ENCODE peak calls at places on chromosomes 4 and X, in seven cellular contexts. One of them, this sample, is unnamed.

GRCh38 chr4:56990109-56990508 is 11.4 kb downstream of the POLR2B start:
- DNase-seq in NB4: peak; percentile 66
- DNase-seq in NCI-H1694: no peak
- DNase-seq in GOT3: no peak
- DNase-seq in hepatocyte: no peak
- DNase-seq in mesothelial cell of epicardium: no peak
- DNase-seq in AG08396: no peak
- DNase-seq in this sample: no peak

GRCh38 chr4:135418353-135418752 is 1216.8 kb upstream of the PABPC4L start:
- DNase-seq in AG08396: no peak
- DNase-seq in GOT3: no peak
- DNase-seq in NCI-H1694: no peak
- DNase-seq in hepatocyte: no peak
- DNase-seq in NB4: peak; percentile 10
- DNase-seq in mesothelial cell of epicardium: no peak
- DNase-seq in this sample: peak; percentile 1

GRCh38 chr4:181998588-181998987 is 244.6 kb upstream of the TENM3 start:
- DNase-seq in NB4: no peak
- DNase-seq in AG08396: no peak
- DNase-seq in hepatocyte: no peak
- DNase-seq in mesothelial cell of epicardium: no peak
- DNase-seq in GOT3: no peak
- DNase-seq in NCI-H1694: no peak
- DNase-seq in this sample: no peak

GRCh38 chrX:23616361-23616760 is 50.9 kb upstream of the PRDX4 start:
- DNase-seq in mesothelial cell of epicardium: no peak
- DNase-seq in NB4: peak; percentile 29
- DNase-seq in GOT3: no peak
- DNase-seq in AG08396: peak; percentile 50
- DNase-seq in NCI-H1694: no peak
- DNase-seq in hepatocyte: peak; percentile 64
- DNase-seq in this sample: no peak

GRCh38 chr4:125735107-125735506 is 420.4 kb downstream of the FAT4 start:
- DNase-seq in NCI-H1694: no peak
- DNase-seq in NB4: no peak
- DNase-seq in hepatocyte: peak; percentile 61
- DNase-seq in AG08396: peak; percentile 59
- DNase-seq in GOT3: no peak
- DNase-seq in mesothelial cell of epicardium: peak; percentile 53
- DNase-seq in this sample: peak; percentile 22

GRCh38 chr4:16764622-16765021 is 133.8 kb downstream of the LDB2 start:
- DNase-seq in NCI-H1694: no peak
- DNase-seq in mesothelial cell of epicardium: no peak
- DNase-seq in AG08396: no peak
- DNase-seq in NB4: peak; percentile 10
- DNase-seq in hepatocyte: peak; percentile 28
- DNase-seq in GOT3: no peak
- DNase-seq in this sample: no peak

GRCh38 chr4:8177956-8178355 is 19.3 kb upstream of the ABLIM2 start:
- DNase-seq in NB4: no peak
- DNase-seq in mesothelial cell of epicardium: no peak
- DNase-seq in NCI-H1694: no peak
- DNase-seq in GOT3: no peak
- DNase-seq in hepatocyte: no peak
- DNase-seq in AG08396: no peak
- DNase-seq in this sample: no peak

GRCh38 chr4:147334478-147334877 is 146.4 kb upstream of the EDNRA start:
- DNase-seq in NCI-H1694: no peak
- DNase-seq in GOT3: no peak
- DNase-seq in AG08396: peak; percentile 12
- DNase-seq in hepatocyte: peak; percentile 15
- DNase-seq in NB4: no peak
- DNase-seq in mesothelial cell of epicardium: no peak
- DNase-seq in this sample: no peak

GRCh38 chr4:24912252-24913098 is at the start of gene CCDC149:
- DNase-seq in hepatocyte: peak; percentile 87
- DNase-seq in NB4: no peak
- DNase-seq in GOT3: peak; percentile 12
- DNase-seq in AG08396: peak; percentile 91
- DNase-seq in mesothelial cell of epicardium: peak; percentile 71
- DNase-seq in NCI-H1694: peak; percentile 41
- DNase-seq in this sample: no peak

GRCh38 chr4:153655928-153656327 is 28.2 kb upstream of the TLR2 start:
- DNase-seq in hepatocyte: no peak
- DNase-seq in NCI-H1694: no peak
- DNase-seq in AG08396: no peak
- DNase-seq in mesothelial cell of epicardium: no peak
- DNase-seq in NB4: peak; percentile 75
- DNase-seq in GOT3: no peak
- DNase-seq in this sample: no peak

GRCh38 chr4:23888421-23889319 is 1.2 kb downstream of the PPARGC1A start:
- DNase-seq in hepatocyte: peak; percentile 47
- DNase-seq in AG08396: peak; percentile 42
- DNase-seq in NB4: no peak
- DNase-seq in GOT3: peak; percentile 14
- DNase-seq in mesothelial cell of epicardium: no peak
- DNase-seq in NCI-H1694: no peak
- DNase-seq in this sample: peak; percentile 79

GRCh38 chr4:2390780-2391490 is 27.5 kb downstream of the ZFYVE28 start:
- DNase-seq in GOT3: no peak
- DNase-seq in mesothelial cell of epicardium: no peak
- DNase-seq in AG08396: no peak
- DNase-seq in NCI-H1694: peak; percentile 41
- DNase-seq in hepatocyte: no peak
- DNase-seq in NB4: peak; percentile 80
- DNase-seq in this sample: no peak

GRCh38 chr4:60723796-60724195 is 476.3 kb upstream of the ADGRL3 start:
- DNase-seq in GOT3: no peak
- DNase-seq in hepatocyte: no peak
- DNase-seq in mesothelial cell of epicardium: no peak
- DNase-seq in AG08396: no peak
- DNase-seq in NCI-H1694: no peak
- DNase-seq in NB4: no peak
- DNase-seq in this sample: no peak

GRCh38 chrX:119512145-119512800 is 44.0 kb downstream of the SLC25A5 start:
- DNase-seq in hepatocyte: peak; percentile 80
- DNase-seq in mesothelial cell of epicardium: peak; percentile 40
- DNase-seq in NB4: peak; percentile 70
- DNase-seq in NCI-H1694: no peak
- DNase-seq in AG08396: peak; percentile 76
- DNase-seq in GOT3: no peak
- DNase-seq in this sample: peak; percentile 29

GRCh38 chr4:148284526-148285193 is 157.6 kb downstream of the NR3C2 start:
- DNase-seq in mesothelial cell of epicardium: no peak
- DNase-seq in GOT3: no peak
- DNase-seq in AG08396: no peak
- DNase-seq in NCI-H1694: no peak
- DNase-seq in NB4: no peak
- DNase-seq in hepatocyte: no peak
- DNase-seq in this sample: no peak

GRCh38 chr4:186701788-186702187 is 21.9 kb downstream of the FAT1 start:
- DNase-seq in NCI-H1694: no peak
- DNase-seq in NB4: no peak
- DNase-seq in mesothelial cell of epicardium: no peak
- DNase-seq in hepatocyte: no peak
- DNase-seq in AG08396: no peak
- DNase-seq in GOT3: no peak
- DNase-seq in this sample: no peak

GRCh38 chr4:15873117-15873516 is 65.4 kb downstream of the FGFBP1 start:
- DNase-seq in NB4: no peak
- DNase-seq in NCI-H1694: no peak
- DNase-seq in hepatocyte: no peak
- DNase-seq in mesothelial cell of epicardium: no peak
- DNase-seq in AG08396: no peak
- DNase-seq in GOT3: no peak
- DNase-seq in this sample: no peak

GRCh38 chr4:84418032-84418709 is 80.9 kb downstream of the NKX6-1 start:
- DNase-seq in mesothelial cell of epicardium: no peak
- DNase-seq in NCI-H1694: no peak
- DNase-seq in AG08396: no peak
- DNase-seq in GOT3: no peak
- DNase-seq in hepatocyte: peak; percentile 27
- DNase-seq in NB4: no peak
- DNase-seq in this sample: no peak

GRCh38 chr4:185304944-185305690 is 90.6 kb downstream of the LRP2BP start:
- DNase-seq in AG08396: no peak
- DNase-seq in mesothelial cell of epicardium: no peak
- DNase-seq in NB4: peak; percentile 40
- DNase-seq in GOT3: no peak
- DNase-seq in hepatocyte: peak; percentile 18
- DNase-seq in NCI-H1694: peak; percentile 15
- DNase-seq in this sample: peak; percentile 68

GRCh38 chrX:85303544-85303943 is 59.8 kb downstream of the ZNF711 start:
- DNase-seq in AG08396: no peak
- DNase-seq in mesothelial cell of epicardium: no peak
- DNase-seq in NCI-H1694: no peak
- DNase-seq in GOT3: no peak
- DNase-seq in hepatocyte: no peak
- DNase-seq in NB4: no peak
- DNase-seq in this sample: no peak

GRCh38 chr4:80507507-80507906 is 172.0 kb downstream of the CFAP299 start:
- DNase-seq in NCI-H1694: no peak
- DNase-seq in hepatocyte: no peak
- DNase-seq in AG08396: no peak
- DNase-seq in NB4: no peak
- DNase-seq in GOT3: no peak
- DNase-seq in mesothelial cell of epicardium: no peak
- DNase-seq in this sample: no peak

GRCh38 chr4:122744229-122744628 is 11.7 kb downstream of the BBS12 start:
- DNase-seq in NB4: peak; percentile 85
- DNase-seq in hepatocyte: peak; percentile 54
- DNase-seq in mesothelial cell of epicardium: no peak
- DNase-seq in AG08396: peak; percentile 10
- DNase-seq in NCI-H1694: no peak
- DNase-seq in GOT3: no peak
- DNase-seq in this sample: no peak

GRCh38 chrX:67780694-67781109 is 236.9 kb downstream of the AR start:
- DNase-seq in NCI-H1694: no peak
- DNase-seq in mesothelial cell of epicardium: peak; percentile 55
- DNase-seq in GOT3: no peak
- DNase-seq in AG08396: peak; percentile 69
- DNase-seq in NB4: peak; percentile 32
- DNase-seq in hepatocyte: peak; percentile 62
- DNase-seq in this sample: peak; percentile 94

GRCh38 chr4:84286048-84286447 is 213.0 kb downstream of the NKX6-1 start:
- DNase-seq in hepatocyte: no peak
- DNase-seq in AG08396: no peak
- DNase-seq in GOT3: no peak
- DNase-seq in NCI-H1694: no peak
- DNase-seq in NB4: no peak
- DNase-seq in mesothelial cell of epicardium: no peak
- DNase-seq in this sample: no peak

GRCh38 chrX:150051096-150051495 is 112.8 kb upstream of the EOLA2 start:
- DNase-seq in hepatocyte: no peak
- DNase-seq in mesothelial cell of epicardium: no peak
- DNase-seq in AG08396: no peak
- DNase-seq in NCI-H1694: no peak
- DNase-seq in GOT3: no peak
- DNase-seq in NB4: no peak
- DNase-seq in this sample: no peak

GRCh38 chr4:139532951-139533350 is 23.1 kb downstream of the SETD7 start:
- DNase-seq in NCI-H1694: peak; percentile 1
- DNase-seq in hepatocyte: no peak
- DNase-seq in mesothelial cell of epicardium: no peak
- DNase-seq in AG08396: no peak
- DNase-seq in NB4: no peak
- DNase-seq in GOT3: no peak
- DNase-seq in this sample: no peak

GRCh38 chrX:54413753-54414152 is 26.5 kb upstream of the TSR2 start:
- DNase-seq in AG08396: no peak
- DNase-seq in NB4: peak; percentile 87
- DNase-seq in hepatocyte: peak; percentile 10
- DNase-seq in mesothelial cell of epicardium: no peak
- DNase-seq in NCI-H1694: no peak
- DNase-seq in GOT3: no peak
- DNase-seq in this sample: no peak

GRCh38 chrX:41759817-41760216 is 35.8 kb downstream of the GPR82 start:
- DNase-seq in NCI-H1694: no peak
- DNase-seq in GOT3: no peak
- DNase-seq in hepatocyte: no peak
- DNase-seq in AG08396: peak; percentile 10
- DNase-seq in mesothelial cell of epicardium: no peak
- DNase-seq in NB4: peak; percentile 61
- DNase-seq in this sample: no peak

GRCh38 chr4:6885953-6886557 is 23.6 kb upstream of the TBC1D14 start:
- DNase-seq in NB4: peak; percentile 98
- DNase-seq in AG08396: peak; percentile 76
- DNase-seq in NCI-H1694: peak; percentile 84
- DNase-seq in mesothelial cell of epicardium: no peak
- DNase-seq in GOT3: no peak
- DNase-seq in hepatocyte: no peak
- DNase-seq in this sample: no peak

GRCh38 chr4:121164291-121164690 is at the start of gene TNIP3:
- DNase-seq in NB4: peak; percentile 16
- DNase-seq in mesothelial cell of epicardium: no peak
- DNase-seq in AG08396: no peak
- DNase-seq in GOT3: no peak
- DNase-seq in hepatocyte: no peak
- DNase-seq in NCI-H1694: no peak
- DNase-seq in this sample: no peak

GRCh38 chrX:13013353-13014110 is 30.9 kb downstream of the FAM9C start:
- DNase-seq in hepatocyte: peak; percentile 61
- DNase-seq in GOT3: no peak
- DNase-seq in NB4: peak; percentile 92
- DNase-seq in mesothelial cell of epicardium: no peak
- DNase-seq in AG08396: no peak
- DNase-seq in NCI-H1694: no peak
- DNase-seq in this sample: no peak

GRCh38 chrX:153407736-153408135 is 3.5 kb upstream of the ZFP92 start:
- DNase-seq in NB4: no peak
- DNase-seq in hepatocyte: no peak
- DNase-seq in mesothelial cell of epicardium: no peak
- DNase-seq in GOT3: no peak
- DNase-seq in NCI-H1694: no peak
- DNase-seq in AG08396: no peak
- DNase-seq in this sample: no peak

GRCh38 chrX:110163488-110163887 is 154.4 kb downstream of the AMMECR1 start:
- DNase-seq in NCI-H1694: no peak
- DNase-seq in GOT3: no peak
- DNase-seq in NB4: no peak
- DNase-seq in hepatocyte: no peak
- DNase-seq in mesothelial cell of epicardium: no peak
- DNase-seq in AG08396: no peak
- DNase-seq in this sample: no peak

GRCh38 chrX:89021964-89022363 is 274.9 kb downstream of the CPXCR1 start:
- DNase-seq in hepatocyte: no peak
- DNase-seq in AG08396: no peak
- DNase-seq in GOT3: no peak
- DNase-seq in NB4: no peak
- DNase-seq in NCI-H1694: no peak
- DNase-seq in mesothelial cell of epicardium: no peak
- DNase-seq in this sample: no peak

GRCh38 chr4:53676402-53676871 is 85.2 kb upstream of the LNX1 start:
- DNase-seq in mesothelial cell of epicardium: no peak
- DNase-seq in GOT3: no peak
- DNase-seq in AG08396: no peak
- DNase-seq in NB4: peak; percentile 85
- DNase-seq in hepatocyte: no peak
- DNase-seq in NCI-H1694: no peak
- DNase-seq in this sample: no peak

This sample was measured in foreskin melanocyte.